ENCODE peak calls at places on chromosomes 16 and 17, in ten cellular contexts. V is MCF 10A, Q is AG10803, E is A549, J is glutamatergic neuron, M is psoas muscle, D is GM13977, F is K562, T is sigmoid colon, I is fibroblast of pulmonary artery. S is an unnamed sample.

GRCh38 chr17:38511126-38512108 is 83.2 kb downstream of the ARHGAP23 start:
- DNase-seq in F (peak), M (peak), Q (peak), D (peak), V (peak), I (peak), T (no peak), E (no peak), J (no peak), S (no peak)

GRCh38 chr17:41864837-41865595 is at the start of gene KLHL11:
- DNase-seq in T (peak), M (peak), V (peak), E (peak), D (peak), I (peak), Q (peak), F (peak), J (peak), S (peak)

GRCh38 chr17:44921122-44921882 is 6.0 kb upstream of the GFAP start:
- DNase-seq in I (no peak), E (no peak), F (peak), M (no peak), J (peak), Q (no peak), V (no peak), D (no peak), T (peak), S (no peak)

GRCh38 chr16:57797526-57798266 is 4.6 kb downstream of the KIFC3 start:
- DNase-seq in D (no peak), J (peak), E (peak), V (no peak), I (no peak), Q (no peak), T (no peak), M (peak), F (no peak), S (peak)

GRCh38 chr17:35407531-35407930 is 24.8 kb downstream of the SLFN12 start:
- DNase-seq in F (no peak), V (no peak), E (no peak), D (no peak), Q (no peak), I (no peak), M (no peak), T (no peak), J (no peak), S (no peak)

GRCh38 chr17:11097121-11097520 is 143.9 kb upstream of the SHISA6 start:
- DNase-seq in D (no peak), Q (no peak), I (no peak), T (no peak), M (no peak), V (no peak), E (no peak), J (no peak), F (no peak), S (no peak)

GRCh38 chr16:87698241-87698640 is 67.5 kb downstream of the KLHDC4 start:
- DNase-seq in I (no peak), M (no peak), Q (no peak), T (no peak), D (peak), J (no peak), E (no peak), F (no peak), V (no peak), S (no peak)

GRCh38 chr16:12089492-12090161 is 113.1 kb downstream of the SNX29 start:
- DNase-seq in Q (peak), V (peak), E (no peak), M (no peak), F (peak), T (peak), I (peak), D (peak), J (peak), S (peak)

GRCh38 chr17:47192549-47192948 is 3.5 kb upstream of the CDC27 start:
- DNase-seq in D (no peak), I (no peak), T (no peak), E (no peak), V (no peak), M (no peak), Q (peak), F (no peak), J (no peak), S (no peak)

GRCh38 chr16:65634833-65635232 is 513.0 kb upstream of the CDH11 start:
- DNase-seq in D (no peak), J (no peak), T (no peak), Q (no peak), M (no peak), I (no peak), E (no peak), V (no peak), F (no peak), S (no peak)

GRCh38 chr17:38587956-38588771 is 17.6 kb downstream of the SRCIN1 start:
- DNase-seq in F (no peak), T (no peak), Q (no peak), I (no peak), V (no peak), D (no peak), M (no peak), J (peak), E (no peak), S (no peak)

GRCh38 chr17:51029568-51030463 is 90.9 kb downstream of the SPAG9 start:
- DNase-seq in I (peak), D (peak), Q (peak), E (no peak), F (no peak), M (no peak), V (no peak), T (no peak), J (no peak), S (no peak)

DNA sequence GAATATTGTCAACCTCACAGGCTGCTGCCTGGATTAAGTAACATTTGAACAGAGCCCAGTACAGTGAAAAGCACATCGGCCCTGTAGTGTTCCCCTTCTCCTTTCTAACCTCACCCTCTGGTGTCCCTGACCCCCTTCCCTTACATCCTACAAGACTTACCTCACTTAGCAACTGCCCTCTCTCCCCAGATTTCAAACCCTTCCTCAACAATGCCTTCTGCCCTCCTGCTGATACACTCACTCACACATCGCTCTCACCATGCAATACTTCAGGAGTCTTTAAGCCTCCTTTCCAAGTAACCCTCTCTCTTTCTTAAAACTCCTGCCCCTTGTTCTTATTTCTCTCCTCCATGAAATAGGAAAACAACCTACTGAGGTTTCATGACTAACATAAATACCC is 17.8 kb downstream of the ZZEF1 start:
- DNase-seq in J (no peak), E (no peak), D (no peak), F (no peak), V (no peak), I (no peak), Q (no peak), M (no peak), T (no peak), S (no peak)
- TF ChIP-seq CTCF in J (no peak), E (no peak), D (no peak), F (no peak), V (no peak), I (no peak), Q (no peak), M (no peak), T (no peak), S (no peak)

GRCh38 chr16:4328580-4329353 is 12.9 kb downstream of the GLIS2 start:
- DNase-seq in F (no peak), I (no peak), D (no peak), J (no peak), T (peak), Q (no peak), E (no peak), V (no peak), M (no peak), S (no peak)

GRCh38 chr16:4327386-4327781 is 11.5 kb downstream of the GLIS2 start:
- DNase-seq in F (no peak), E (no peak), T (peak), Q (no peak), D (no peak), M (no peak), V (no peak), I (no peak), J (no peak), S (no peak)

GRCh38 chr16:4330277-4330882 is 14.5 kb downstream of the GLIS2 start:
- DNase-seq in T (peak), Q (peak), I (peak), D (peak), E (peak), M (peak), F (peak), J (peak), V (peak), S (peak)

GRCh38 chr16:4329354-4329775 is 13.5 kb downstream of the GLIS2 start:
- DNase-seq in I (no peak), F (no peak), J (no peak), V (no peak), Q (no peak), M (no peak), T (no peak), D (no peak), E (no peak), S (no peak)

GRCh38 chr16:4327782-4328579 is 12.1 kb downstream of the GLIS2 start:
- DNase-seq in M (peak), D (peak), J (peak), I (peak), F (no peak), Q (peak), E (no peak), V (no peak), T (peak), S (peak)
- TF ChIP-seq CTCF in M (peak), D (peak), J (peak), I (peak), F (peak), Q (peak), E (no peak), V (no peak), T (peak), S (peak)

GRCh38 chr17:64354824-64355535 is 35.7 kb downstream of the PECAM1 start:
- DNase-seq in M (no peak), F (no peak), T (no peak), Q (peak), V (peak), J (no peak), D (no peak), I (peak), E (no peak), S (no peak)

GRCh38 chr17:64355536-64356303 is 34.9 kb downstream of the PECAM1 start:
- DNase-seq in E (no peak), V (peak), M (no peak), D (no peak), T (no peak), J (no peak), F (no peak), Q (peak), I (peak), S (no peak)

GRCh38 chr17:64356304-64356686 is 34.4 kb downstream of the PECAM1 start:
- DNase-seq in D (no peak), F (no peak), I (no peak), Q (no peak), E (no peak), J (no peak), T (no peak), M (no peak), V (no peak), S (no peak)

GRCh38 chr17:64358261-64358788 is 32.3 kb downstream of the PECAM1 start:
- DNase-seq in D (no peak), V (peak), F (no peak), J (no peak), T (peak), M (no peak), E (no peak), I (no peak), Q (peak), S (no peak)

GRCh38 chr17:64357191-64357981 is 33.3 kb downstream of the PECAM1 start:
- DNase-seq in T (peak), Q (peak), E (no peak), J (no peak), F (no peak), M (peak), V (peak), I (peak), D (no peak), S (no peak)
- TF ChIP-seq CTCF in T (no peak), Q (no peak), E (no peak), J (no peak), F (no peak), M (no peak), V (no peak), I (peak), D (no peak), S (no peak)

GRCh38 chr17:72602517-72603345 is 481.9 kb downstream of the SOX9 start:
- DNase-seq in Q (peak), V (peak), I (peak), E (peak), M (no peak), T (no peak), F (no peak), J (no peak), D (no peak), S (no peak)
- TF ChIP-seq CTCF in Q (peak), V (peak), I (peak), E (no peak), M (no peak), T (no peak), F (no peak), J (no peak), D (no peak), S (no peak)

DNA sequence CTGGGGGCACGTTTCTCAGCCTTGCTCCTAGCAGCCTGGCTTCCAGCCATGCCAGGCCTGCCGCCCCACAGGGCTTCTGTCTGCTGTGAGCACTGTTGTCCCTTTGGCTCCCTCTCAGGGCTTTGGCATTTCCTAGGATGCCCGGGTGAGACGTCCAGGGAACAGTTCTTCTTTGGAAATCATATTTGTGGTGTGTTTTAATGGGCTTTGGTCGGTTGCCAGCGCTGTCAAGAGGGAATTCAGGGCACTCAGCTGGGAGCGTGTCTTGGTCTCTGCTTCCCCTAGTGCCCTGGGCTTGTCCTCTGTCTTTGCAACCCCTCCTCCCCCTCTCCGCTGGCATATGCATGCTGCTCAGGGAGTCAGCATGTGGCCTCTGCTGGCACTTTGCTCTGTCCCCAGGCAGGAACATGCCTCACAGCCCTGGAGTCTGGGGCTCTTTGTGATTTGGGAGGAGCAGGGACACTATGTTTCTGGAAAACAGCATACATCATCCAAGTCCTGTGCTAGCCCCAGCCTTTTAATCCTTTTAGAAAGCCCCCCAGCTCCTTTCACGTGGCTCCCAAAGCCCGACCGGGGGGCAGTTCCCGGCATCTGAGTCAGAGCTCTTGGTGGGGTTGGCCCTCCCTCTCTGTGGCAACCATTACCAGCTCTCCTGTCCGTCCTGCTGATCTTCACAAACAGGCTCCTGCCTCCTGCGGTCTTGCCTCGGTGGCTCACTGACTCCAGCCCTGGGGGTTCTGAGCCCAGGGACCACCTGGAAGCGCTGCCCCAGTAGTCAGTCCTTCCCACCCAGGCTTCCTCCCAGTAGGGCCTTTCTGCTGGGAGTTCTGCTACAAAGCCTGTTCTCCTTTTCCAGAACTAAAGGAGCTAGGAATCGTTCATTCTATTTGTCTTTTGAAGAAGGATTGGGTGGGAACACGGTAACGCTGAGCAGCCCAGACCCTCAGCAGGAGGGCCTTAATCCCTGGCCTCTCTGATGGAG is 26.7 kb downstream of the SAP30BP start:
- DNase-seq in V (peak), T (peak), E (peak), J (peak), I (peak), M (peak), D (no peak), Q (peak), F (no peak), S (no peak)
- TF ChIP-seq CTCF in V (no peak), T (no peak), E (no peak), J (no peak), I (no peak), M (peak), D (no peak), Q (peak), F (no peak), S (no peak)

GRCh38 chr17:79700574-79700973 is 30.2 kb upstream of the ENPP7 start:
- DNase-seq in D (no peak), F (no peak), M (no peak), V (no peak), J (no peak), Q (no peak), I (no peak), E (no peak), T (no peak), S (no peak)
- TF ChIP-seq CTCF in D (no peak), F (no peak), M (no peak), V (no peak), J (no peak), Q (no peak), I (no peak), E (no peak), T (no peak), S (no peak)

GRCh38 chr16:16141141-16141540 is 82.2 kb downstream of the ABCC6 start:
- DNase-seq in J (no peak), M (no peak), F (no peak), V (no peak), E (no peak), T (no peak), Q (no peak), D (no peak), I (no peak), S (no peak)

GRCh38 chr16:16144416-16144815 is 78.9 kb downstream of the ABCC6 start:
- DNase-seq in I (no peak), Q (no peak), M (no peak), D (no peak), T (no peak), V (peak), F (no peak), J (no peak), E (no peak), S (no peak)

GRCh38 chr16:16141784-16142396 is 81.4 kb downstream of the ABCC6 start:
- DNase-seq in D (no peak), V (no peak), T (no peak), Q (no peak), J (no peak), I (no peak), E (no peak), F (no peak), M (no peak), S (no peak)

GRCh38 chr16:16143941-16144340 is 79.4 kb downstream of the ABCC6 start:
- DNase-seq in I (no peak), F (peak), Q (no peak), V (no peak), D (no peak), E (no peak), J (no peak), M (no peak), T (no peak), S (no peak)

GRCh38 chr16:16143038-16143763 is 80.1 kb downstream of the ABCC6 start:
- DNase-seq in F (peak), M (no peak), E (peak), J (no peak), V (peak), D (no peak), I (no peak), T (no peak), Q (no peak), S (peak)
- TF ChIP-seq CTCF in F (peak), M (no peak), E (peak), J (no peak), V (no peak), D (peak), I (peak), T (peak), Q (peak), S (peak)

DNA sequence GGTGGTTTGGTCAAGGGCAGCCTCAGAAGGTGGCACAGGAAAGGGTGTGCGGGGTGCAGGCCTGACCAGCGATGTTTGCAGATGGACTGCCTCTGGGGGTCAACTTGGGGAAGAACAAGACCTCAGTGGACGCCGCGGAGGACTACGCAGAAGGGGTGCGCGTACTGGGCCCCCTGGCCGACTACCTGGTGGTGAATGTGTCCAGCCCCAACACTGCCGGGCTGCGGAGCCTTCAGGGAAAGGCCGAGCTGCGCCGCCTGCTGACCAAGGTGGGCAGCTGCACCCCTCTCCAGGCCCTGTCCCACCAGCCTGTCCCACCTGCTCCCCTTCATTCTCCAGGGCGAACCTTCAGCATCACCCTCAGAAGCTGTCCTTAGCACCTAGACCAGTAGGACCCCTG is 12.5 kb downstream of the DHODH start:
- DNase-seq in D (no peak), E (no peak), F (no peak), Q (no peak), V (no peak), M (no peak), J (peak), T (no peak), I (no peak), S (peak)
- TF ChIP-seq CTCF in D (no peak), E (no peak), F (peak), Q (peak), V (no peak), M (no peak), J (peak), T (no peak), I (peak), S (peak)

GRCh38 chr16:30445149-30445407 is 596 bp downstream of the SEPHS2 start:
- DNase-seq in Q (no peak), F (no peak), M (no peak), I (no peak), J (no peak), E (no peak), V (no peak), D (no peak), T (no peak), S (no peak)

GRCh38 chr16:30444231-30445148 is 1.2 kb downstream of the SEPHS2 start:
- DNase-seq in V (no peak), D (no peak), J (no peak), E (no peak), Q (no peak), I (no peak), F (peak), M (no peak), T (no peak), S (no peak)

GRCh38 chr16:30446203-30446595 is 525 bp upstream of the SEPHS2 start:
- DNase-seq in I (no peak), M (no peak), F (no peak), D (no peak), E (no peak), J (no peak), V (no peak), Q (no peak), T (no peak), S (no peak)

GRCh38 chr16:30447512-30448226 is 2.0 kb upstream of the SEPHS2 start:
- DNase-seq in F (no peak), Q (no peak), I (no peak), E (no peak), T (no peak), M (no peak), J (no peak), D (no peak), V (no peak), S (no peak)

GRCh38 chr16:30445408-30446202 is at the start of gene SEPHS2:
- DNase-seq in Q (peak), M (peak), F (peak), J (peak), V (peak), E (peak), D (peak), I (peak), T (peak), S (peak)
- TF ChIP-seq CTCF in Q (peak), M (peak), F (peak), J (no peak), V (peak), E (peak), D (peak), I (peak), T (peak), S (peak)

GRCh38 chr16:30974348-30974747 is 10.7 kb upstream of the HSD3B7 start:
- DNase-seq in E (no peak), Q (no peak), M (no peak), J (no peak), T (no peak), D (no peak), V (no peak), F (no peak), I (no peak), S (no peak)

GRCh38 chr16:30971298-30971697 is 13.7 kb upstream of the HSD3B7 start:
- DNase-seq in E (no peak), F (no peak), D (no peak), I (no peak), T (no peak), Q (no peak), V (no peak), M (no peak), J (no peak), S (no peak)

GRCh38 chr16:30976486-30976885 is 8.5 kb upstream of the HSD3B7 start:
- DNase-seq in D (no peak), J (no peak), Q (no peak), E (no peak), I (no peak), V (no peak), F (no peak), T (no peak), M (no peak), S (no peak)

GRCh38 chr16:30969246-30969842 is 11.8 kb downstream of the SETD1A start:
- DNase-seq in Q (no peak), D (no peak), F (no peak), V (no peak), I (no peak), J (no peak), T (no peak), E (no peak), M (no peak), S (no peak)

DNA sequence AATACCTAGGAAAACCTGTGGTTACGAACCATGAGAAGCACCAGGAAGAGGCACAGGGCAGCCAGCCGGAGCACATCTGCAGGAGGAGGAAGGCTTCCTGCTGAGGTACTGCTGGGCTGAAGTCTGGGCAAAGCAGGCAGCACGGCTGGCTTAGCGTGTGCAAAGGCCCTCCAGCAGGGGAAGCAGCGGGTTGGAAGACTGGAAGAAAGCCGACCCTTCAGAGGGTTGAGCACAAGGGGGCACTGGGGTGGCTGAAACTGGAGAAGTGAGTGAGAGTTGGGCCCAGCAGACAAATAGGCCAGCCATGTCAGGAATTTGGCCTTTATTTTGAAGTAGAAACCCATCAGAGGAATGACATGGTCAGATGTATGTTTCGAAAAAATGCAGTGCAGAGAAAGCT is 12.1 kb upstream of the HSD3B7 start:
- DNase-seq in T (no peak), D (no peak), J (no peak), I (no peak), Q (no peak), E (peak), F (no peak), M (no peak), V (no peak), S (no peak)
- TF ChIP-seq CTCF in T (no peak), D (peak), J (no peak), I (peak), Q (peak), E (no peak), F (peak), M (no peak), V (no peak), S (no peak)